ENCODE peak calls at places on chromosomes 3 and 15, in six cellular contexts. F is right lobe of liver, E is body of pancreas, T is heart left ventricle, H is esophagus muscularis mucosa, I is NB4. Q is an unnamed sample.
A peak's percentile ranks its signal among the peaks of the same experiment; 100 is the strongest.

GRCh38 chr3:52405601-52406115 is 39.2 kb downstream of the SEMA3G start:
- DNase-seq in E (no peak), H (no peak), F (peak; percentile 32), T (no peak), I (no peak), Q (no peak)

GRCh38 chr3:127064391-127065137 is 81.6 kb downstream of the PLXNA1 start:
- DNase-seq in T (peak; percentile 32), I (peak; percentile 22), F (peak; percentile 42), E (no peak), H (no peak), Q (no peak)

GRCh38 chr15:48143856-48144255 is 23.1 kb downstream of the SLC24A5 start:
- DNase-seq in H (no peak), E (no peak), F (no peak), T (no peak), I (no peak), Q (no peak)

GRCh38 chr15:80953953-80954778 is 35.5 kb downstream of the MESD start:
- DNase-seq in E (no peak), H (no peak), T (no peak), F (no peak), I (no peak), Q (no peak)

GRCh38 chr15:59501531-59502113 is 63.6 kb downstream of the FAM81A start:
- DNase-seq in F (no peak), H (no peak), I (peak; percentile 58), T (no peak), E (peak; percentile 49), Q (no peak)

GRCh38 chr15:40755821-40756220 is 767 bp upstream of the RMDN3 start:
- DNase-seq in H (no peak), F (peak; percentile 47), I (peak; percentile 47), E (no peak), T (no peak), Q (no peak)

GRCh38 chr3:3665546-3665945 is 133.7 kb upstream of the LRRN1 start:
- DNase-seq in T (no peak), E (no peak), F (no peak), H (no peak), I (no peak), Q (no peak)

GRCh38 chr3:195811756-195812155 is at the start of gene MUC4:
- DNase-seq in H (no peak), I (no peak), E (no peak), F (no peak), T (no peak), Q (no peak)

GRCh38 chr15:26073430-26074333 is 210.6 kb upstream of the ATP10A start:
- DNase-seq in T (no peak), E (no peak), H (no peak), F (no peak), I (no peak), Q (no peak)

GRCh38 chr3:52507359-52507758 is 12.2 kb downstream of the STAB1 start:
- DNase-seq in F (no peak), H (no peak), T (no peak), E (no peak), I (no peak), Q (no peak)

GRCh38 chr3:79564192-79564591 is 203.6 kb downstream of the ROBO1 start:
- DNase-seq in F (no peak), I (no peak), T (no peak), H (no peak), E (no peak), Q (no peak)

GRCh38 chr15:38299216-38299615 is 46.6 kb downstream of the SPRED1 start:
- DNase-seq in F (no peak), T (no peak), I (no peak), E (no peak), H (no peak), Q (no peak)

GRCh38 chr15:32956006-32956405 is 238.2 kb downstream of the GREM1 start:
- DNase-seq in T (no peak), E (peak; percentile 9), I (peak; percentile 27), H (no peak), F (no peak), Q (no peak)

GRCh38 chr3:133955892-133956291 is 60.2 kb upstream of the RAB6B start:
- DNase-seq in T (no peak), F (no peak), I (no peak), H (no peak), E (no peak), Q (no peak)

GRCh38 chr3:159787191-159787590 is 201.4 kb upstream of the IL12A start:
- DNase-seq in I (no peak), T (no peak), F (no peak), H (no peak), E (no peak), Q (no peak)

GRCh38 chr15:31489801-31490646 is 163.4 kb downstream of the KLF13 start:
- DNase-seq in E (peak; percentile 54), F (no peak), I (peak; percentile 64), H (peak; percentile 89), T (no peak), Q (peak; percentile 87)

GRCh38 chr3:159895430-159895829 is 93.2 kb upstream of the IL12A start:
- DNase-seq in I (no peak), T (no peak), F (no peak), H (no peak), E (no peak), Q (no peak)

GRCh38 chr3:77326586-77326985 is 286.7 kb downstream of the ROBO2 start:
- DNase-seq in H (no peak), E (no peak), I (no peak), T (no peak), F (no peak), Q (no peak)

GRCh38 chr3:179565496-179565895 is 2.8 kb downstream of the ACTL6A start:
- DNase-seq in I (no peak), F (no peak), E (no peak), T (no peak), H (no peak), Q (no peak)

GRCh38 chr3:53084310-53085001 is 38.6 kb upstream of the SFMBT1 start:
- DNase-seq in F (no peak), H (no peak), T (no peak), E (peak; percentile 49), I (no peak), Q (no peak)

GRCh38 chr15:70430029-70430428 is 332.3 kb upstream of the TLE3 start:
- DNase-seq in T (no peak), F (no peak), I (peak; percentile 55), H (no peak), E (no peak), Q (no peak)

GRCh38 chr15:25784876-25785642 is 78.1 kb downstream of the ATP10A start:
- DNase-seq in F (peak; percentile 15), E (no peak), I (no peak), H (no peak), T (no peak), Q (no peak)

GRCh38 chr15:89500397-89501270 is 4.3 kb upstream of the RHCG start:
- DNase-seq in I (no peak), T (no peak), F (peak; percentile 27), H (no peak), E (no peak), Q (no peak)
- TF ChIP-seq CTCF in I (peak; percentile 20), T (no peak), F (peak; percentile 20), H (no peak), E (no peak), Q (no peak)

GRCh38 chr3:167941234-167941995 is 154.3 kb downstream of the GOLIM4 start:
- DNase-seq in I (peak; percentile 79), T (no peak), E (peak; percentile 67), F (no peak), H (no peak), Q (no peak)
- H3K4me3 ChIP-seq in I (no peak overlapping the region), T (no peak overlapping the region), E (no peak overlapping the region), F (no peak overlapping the region), H (no peak overlapping the region), Q (no peak overlapping the region)

DNA sequence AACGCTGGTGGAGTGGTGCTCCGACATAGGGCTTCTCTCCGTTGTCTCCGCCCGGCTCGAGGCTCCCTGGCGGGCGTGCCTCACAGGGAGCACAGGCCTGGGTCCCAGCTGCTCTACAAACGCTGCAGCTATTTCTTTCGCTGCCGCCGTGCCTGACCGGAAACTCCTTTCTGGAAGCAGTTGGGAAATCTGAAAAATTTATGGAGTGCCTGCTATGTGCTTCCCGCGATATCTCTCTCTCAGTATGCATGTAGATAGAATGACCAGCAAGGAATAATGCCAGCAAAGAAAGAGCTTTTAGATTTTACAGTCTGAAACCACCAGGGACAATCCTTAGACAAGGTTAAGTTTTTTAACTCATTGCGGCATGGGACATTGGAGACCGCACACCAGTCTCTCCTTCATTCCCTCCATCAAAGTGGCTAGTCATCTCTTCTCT is 834 bp upstream of the NPHP3 start:
- DNase-seq in I (no peak), H (no peak), E (no peak), T (no peak), F (no peak), Q (no peak)
- TF ChIP-seq POLR2A in I (no peak), H (no peak), E (peak; percentile 58), T (peak; percentile 58), F (peak; percentile 87), Q (no peak)

DNA sequence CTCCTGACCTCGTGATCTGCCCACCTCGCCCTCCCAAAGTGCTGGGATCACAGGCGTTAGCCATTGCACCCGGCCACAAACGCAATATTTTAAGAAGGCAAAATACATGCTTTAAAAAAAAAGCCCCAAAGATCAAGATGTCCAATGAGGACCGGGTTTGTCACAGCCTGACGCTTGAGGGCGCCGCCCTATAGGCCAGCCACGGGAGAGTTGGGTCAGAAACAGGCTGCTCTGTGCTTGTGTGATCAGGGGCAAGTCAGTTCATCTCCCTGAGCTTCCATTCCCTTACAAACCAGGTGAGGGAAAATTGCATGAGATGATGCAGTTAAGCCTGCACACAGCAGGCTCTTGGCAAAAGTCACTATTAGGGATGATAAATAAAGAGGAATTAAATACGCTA is 23.9 kb downstream of the FAM174B start:
- DNase-seq in F (no peak), H (no peak), T (no peak), I (no peak), E (peak; percentile 1), Q (peak; percentile 21)
- TF ChIP-seq CTCF in F (peak; percentile 25), H (no peak), T (no peak), I (peak; percentile 13), E (no peak), Q (no peak)

GRCh38 chr3:129608087-129608935 is 1.8 kb upstream of the PLXND1 start:
- DNase-seq in E (no peak), F (no peak), T (no peak), H (no peak), I (peak; percentile 73), Q (no peak)
- H3K4me3 ChIP-seq in E (no peak overlapping the region), F (no peak overlapping the region), T (no peak overlapping the region), H (no peak overlapping the region), I (no peak overlapping the region), Q (no peak overlapping the region)